ENCODE peak calls at places on chromosomes 5 and 9, in eight cellular contexts. T, R, U, W, J, P, S and N are unnamed samples.

GRCh38 chr9:99231708-99232107 is 9.6 kb downstream of the SEC61B start:
- DNase-seq in R (no peak), W (no peak), J (peak), T (peak), S (no peak), U (peak), P (peak), N (no peak)

GRCh38 chr9:71634753-71635152 is 133.6 kb downstream of the CEMIP2 start:
- DNase-seq in T (no peak), U (no peak), J (no peak), W (no peak), R (no peak), S (no peak), P (no peak), N (no peak)

GRCh38 chr9:117403403-117403811 is 11.4 kb downstream of the ASTN2 start:
- DNase-seq in W (no peak), R (no peak), S (no peak), J (no peak), T (no peak), U (no peak), P (no peak), N (peak)

GRCh38 chr5:172168311-172168710 is 19.7 kb downstream of the STK10 start:
- DNase-seq in R (no peak), S (no peak), U (no peak), J (no peak), P (no peak), W (no peak), T (no peak), N (no peak)

GRCh38 chr9:95463145-95464060 is 53.4 kb downstream of the PTCH1 start:
- DNase-seq in W (no peak), P (no peak), R (no peak), J (peak), U (no peak), T (no peak), S (no peak), N (no peak)

GRCh38 chr5:1445895-1446601 is 808 bp upstream of the SLC6A3 start:
- DNase-seq in P (no peak), U (no peak), T (no peak), J (no peak), S (no peak), W (peak), R (no peak), N (no peak)

GRCh38 chr5:178118345-178118744 is 5.0 kb downstream of the N4BP3 start:
- DNase-seq in R (no peak), P (no peak), J (no peak), W (no peak), S (no peak), U (no peak), T (no peak), N (no peak)

GRCh38 chr9:72351538-72352453 is 13.2 kb downstream of the ZFAND5 start:
- DNase-seq in T (no peak), J (no peak), S (no peak), U (peak), W (no peak), P (no peak), R (no peak), N (no peak)

GRCh38 chr5:82418608-82418950 is 140.4 kb upstream of the RPS23 start:
- DNase-seq in U (no peak), S (no peak), R (no peak), T (no peak), W (no peak), P (no peak), J (no peak), N (no peak)

GRCh38 chr5:98721231-98721928 is 52.1 kb upstream of the RGMB start:
- DNase-seq in P (no peak), T (no peak), R (no peak), W (no peak), J (no peak), S (no peak), U (no peak), N (no peak)

GRCh38 chr5:159106569-159107282 is 7.0 kb upstream of the EBF1 start:
- DNase-seq in S (peak), W (peak), U (peak), T (peak), P (peak), J (peak), R (peak), N (peak)

GRCh38 chr9:101727621-101728524 is 10.6 kb downstream of the GRIN3A start:
- DNase-seq in U (peak), T (no peak), R (no peak), W (no peak), J (peak), S (no peak), P (no peak), N (no peak)

GRCh38 chr9:69137311-69137710 is 36.8 kb upstream of the TJP2 start:
- DNase-seq in P (no peak), U (no peak), W (no peak), S (no peak), R (no peak), J (no peak), T (no peak), N (no peak)

GRCh38 chr5:14574124-14574523 is 7.5 kb upstream of the OTULINL start:
- DNase-seq in S (no peak), W (no peak), T (no peak), P (no peak), J (no peak), U (no peak), R (no peak), N (no peak)

GRCh38 chr5:154723740-154724505 is 31.3 kb upstream of the LARP1 start:
- DNase-seq in U (peak), S (no peak), P (no peak), W (no peak), T (no peak), J (no peak), R (no peak), N (no peak)

GRCh38 chr5:2894347-2895135 is 143.1 kb upstream of the IRX2 start:
- DNase-seq in R (no peak), W (no peak), U (no peak), S (no peak), T (no peak), J (no peak), P (no peak), N (no peak)

GRCh38 chr5:55993013-55993412 is 1.8 kb downstream of the IL6ST start:
- DNase-seq in P (no peak), U (peak), T (no peak), S (no peak), W (no peak), J (no peak), R (no peak), N (no peak)

GRCh38 chr5:90334746-90335145 is 74.8 kb downstream of the CETN3 start:
- DNase-seq in U (peak), P (no peak), S (no peak), W (no peak), T (no peak), J (no peak), R (no peak), N (no peak)

GRCh38 chr9:134644715-134645606 is 3.4 kb downstream of the COL5A1 start:
- DNase-seq in W (peak), J (no peak), U (peak), P (no peak), S (no peak), R (no peak), T (no peak), N (no peak)

GRCh38 chr9:133333011-133333410 is 3.0 kb downstream of the SURF6 start:
- DNase-seq in U (no peak), P (no peak), S (no peak), J (no peak), R (no peak), T (no peak), W (no peak), N (no peak)

GRCh38 chr5:1151316-1151715 is 39.5 kb upstream of the SLC12A7 start:
- DNase-seq in U (no peak), P (no peak), J (no peak), T (no peak), W (no peak), S (no peak), R (no peak), N (peak)

GRCh38 chr9:73611072-73611471 is 459.4 kb downstream of the ANXA1 start:
- DNase-seq in P (no peak), J (no peak), R (no peak), W (no peak), T (no peak), S (no peak), U (no peak), N (no peak)

GRCh38 chr9:137619240-137620090 is 660 bp downstream of the EHMT1 start:
- DNase-seq in R (peak), T (peak), J (peak), W (peak), S (no peak), U (peak), P (peak), N (no peak)

GRCh38 chr9:133726401-133727276 is 11.5 kb downstream of the SARDH start:
- DNase-seq in P (no peak), R (no peak), T (peak), W (peak), J (peak), U (peak), S (peak), N (peak)

GRCh38 chr9:37939575-37940095 is 35.7 kb upstream of the SLC25A51 start:
- DNase-seq in P (no peak), T (no peak), J (no peak), R (no peak), U (peak), W (no peak), S (no peak), N (no peak)

GRCh38 chr9:117656007-117656406 is 48.2 kb upstream of the TLR4 start:
- DNase-seq in P (no peak), T (no peak), W (no peak), S (no peak), J (no peak), R (no peak), U (peak), N (no peak)

GRCh38 chr9:36928210-36928609 is 105.9 kb downstream of the PAX5 start:
- DNase-seq in P (no peak), J (no peak), T (no peak), S (no peak), U (no peak), R (no peak), W (no peak), N (peak)

GRCh38 chr9:135774794-135775525 is 73.0 kb downstream of the KCNT1 start:
- DNase-seq in P (no peak), S (no peak), U (no peak), T (no peak), J (no peak), W (no peak), R (no peak), N (no peak)

GRCh38 chr9:89842267-89842768 is 237.5 kb downstream of the GADD45G start:
- DNase-seq in R (no peak), W (peak), J (no peak), P (no peak), S (no peak), T (no peak), U (no peak), N (peak)

GRCh38 chr5:82793808-82794419 is 283.3 kb downstream of the TMEM167A start:
- DNase-seq in U (peak), S (peak), T (peak), R (peak), J (no peak), W (peak), P (peak), N (no peak)

GRCh38 chr5:135239461-135240282 is 159.4 kb downstream of the MACROH2A1 start:
- DNase-seq in J (no peak), R (no peak), U (no peak), S (no peak), W (peak), P (no peak), T (peak), N (no peak)

GRCh38 chr9:130343445-130343918 is 77.9 kb downstream of the HMCN2 start:
- DNase-seq in R (no peak), U (no peak), W (no peak), S (no peak), P (no peak), J (no peak), T (peak), N (no peak)

GRCh38 chr9:278651-279050 is 64.0 kb downstream of the DOCK8 start:
- DNase-seq in P (peak), R (peak), S (no peak), U (no peak), W (peak), T (peak), J (peak), N (no peak)

GRCh38 chr9:81069038-81069795 is 620.1 kb downstream of the TLE1 start:
- DNase-seq in U (no peak), J (no peak), W (no peak), R (no peak), S (no peak), T (no peak), P (no peak), N (no peak)

GRCh38 chr9:118170032-118170955 is 466.1 kb downstream of the TLR4 start:
- DNase-seq in W (no peak), R (no peak), P (no peak), S (peak), U (peak), J (peak), T (no peak), N (peak)

GRCh38 chr5:11595045-11595444 is 309.2 kb downstream of the CTNND2 start:
- DNase-seq in T (no peak), W (no peak), U (no peak), J (no peak), S (peak), R (no peak), P (no peak), N (no peak)

GRCh38 chr9:89177401-89178161 is 1.0 kb downstream of the SHC3 start:
- DNase-seq in W (no peak), P (no peak), T (no peak), R (no peak), U (peak), S (no peak), J (no peak), N (no peak)